ENCODE peak calls at places on chromosomes 11 and 22, in ten cellular contexts. J is Right ventricle myocardium inferior; R is CD8-positive, alpha-beta memory T cell; Z is EL; Q is SK-MEL-5; O is activated T-cell treated with anti-CD3 and anti-CD28 coated beads for 24 hours; K is activated naive CD8-positive, alpha-beta T cell treated with anti-CD3 and anti-CD28 coated beads, Interleukin-2, amount 10 ng/mL, durations not matched to agents 7 days and 5 days; W is heart left ventricle; N is keratinocyte; E is HEK293T. H is an unnamed sample.

GRCh38 chr11:111059726-111060125 is 185.8 kb upstream of the POU2AF2 start:
- DNase-seq in O (no peak), J (no peak), N (peak), Q (no peak), R (no peak), W (no peak), K (no peak), E (no peak), Z (peak), H (no peak)

GRCh38 chr22:28669388-28669787 is 10.3 kb downstream of the TTC28 start:
- DNase-seq in N (no peak), K (no peak), Z (no peak), W (no peak), J (no peak), E (no peak), Q (no peak), O (no peak), R (no peak), H (no peak)

GRCh38 chr11:102325088-102325487 is 7.8 kb downstream of the BIRC3 start:
- DNase-seq in R (no peak), E (no peak), J (no peak), N (no peak), Z (no peak), O (no peak), W (no peak), K (no peak), Q (no peak), H (no peak)

GRCh38 chr11:95065336-95065735 is 1.4 kb upstream of the SRSF8 start:
- DNase-seq in J (no peak), R (no peak), Z (no peak), N (no peak), W (no peak), O (no peak), E (no peak), Q (peak), K (no peak), H (no peak)

GRCh38 chr11:1389932-1390587 is at the start of gene BRSK2:
- DNase-seq in E (peak), Q (no peak), R (no peak), N (no peak), J (peak), K (no peak), O (no peak), Z (no peak), W (no peak), H (no peak)

GRCh38 chr11:66426314-66426713 is 5.5 kb downstream of the NPAS4 start:
- DNase-seq in J (no peak), E (no peak), Q (no peak), R (no peak), K (no peak), W (no peak), O (no peak), N (no peak), Z (no peak), H (no peak)

GRCh38 chr22:32720924-32721323 is 80.6 kb upstream of the TIMP3 start:
- DNase-seq in K (no peak), Z (peak), O (no peak), N (no peak), Q (no peak), J (no peak), E (no peak), W (no peak), R (no peak), H (no peak)

GRCh38 chr11:73393479-73394415 is 17.5 kb downstream of the RELT start:
- DNase-seq in R (peak), Q (peak), E (peak), Z (peak), O (peak), W (peak), N (peak), J (peak), K (peak), H (peak)

GRCh38 chr22:29570456-29570855 is 10.5 kb downstream of the NIPSNAP1 start:
- DNase-seq in Q (no peak), K (no peak), N (no peak), O (no peak), Z (no peak), J (no peak), W (no peak), E (no peak), R (no peak), H (no peak)

GRCh38 chr22:17955611-17956379 is 68.6 kb downstream of the MICAL3 start:
- DNase-seq in K (no peak), W (no peak), R (no peak), Z (no peak), E (no peak), N (no peak), Q (no peak), O (no peak), J (no peak), H (no peak)

GRCh38 chr22:40594346-40594745 is 42.2 kb downstream of the MRTFA start:
- DNase-seq in O (no peak), Q (no peak), E (no peak), N (no peak), J (no peak), K (no peak), W (no peak), Z (no peak), R (no peak), H (no peak)

GRCh38 chr11:18727499-18728236 is 1.7 kb upstream of the IGSF22 start:
- DNase-seq in E (peak), J (no peak), W (no peak), Q (peak), K (no peak), R (peak), O (peak), Z (peak), N (no peak), H (peak)

GRCh38 chr11:87820026-87820425 is 355.2 kb downstream of the RAB38 start:
- DNase-seq in K (no peak), N (no peak), Z (no peak), E (no peak), W (no peak), Q (no peak), O (no peak), R (no peak), J (no peak), H (no peak)

GRCh38 chr22:33381531-33382406 is 323.6 kb upstream of the SYN3 start:
- DNase-seq in J (no peak), E (no peak), N (no peak), Z (no peak), R (no peak), K (no peak), Q (no peak), O (no peak), W (no peak), H (no peak)

GRCh38 chr11:106276859-106277436 is 199.5 kb downstream of the AASDHPPT start:
- DNase-seq in W (no peak), E (no peak), R (no peak), Z (peak), N (no peak), K (no peak), O (no peak), J (no peak), Q (peak), H (no peak)

GRCh38 chr11:17432041-17432440 is 43.6 kb upstream of the KCNJ11 start:
- DNase-seq in Q (no peak), W (no peak), E (no peak), O (no peak), R (no peak), J (no peak), K (no peak), Z (no peak), N (no peak), H (no peak)

GRCh38 chr11:47347134-47347533 is 5.4 kb downstream of the MYBPC3 start:
- DNase-seq in J (peak), W (no peak), Q (no peak), O (no peak), K (no peak), N (no peak), R (no peak), E (no peak), Z (no peak), H (no peak)

GRCh38 chr11:65851083-65851579 is 6.8 kb downstream of the CFL1 start:
- DNase-seq in Z (peak), O (no peak), N (no peak), E (peak), J (peak), K (no peak), W (no peak), R (no peak), Q (peak), H (no peak)

GRCh38 chr22:42997577-42997976 is 17.4 kb downstream of the PACSIN2 start:
- DNase-seq in R (no peak), Q (no peak), J (no peak), O (no peak), N (no peak), W (no peak), E (no peak), K (no peak), Z (no peak), H (no peak)